ENCODE peak calls at places on chromosomes 5 and 9, in seven cellular contexts. One of them, this sample, is unnamed.

GRCh38 chr9:70421020-70421271 is 6.5 kb upstream of the KLF9 start:
- DNase-seq in AG04450: no peak
- DNase-seq in aorta: no peak
- DNase-seq in stomach: no peak
- DNase-seq in brain microvascular endothelial cell: no peak
- DNase-seq in A673: no peak
- DNase-seq in heart right ventricle: no peak
- DNase-seq in this sample: no peak

GRCh38 chr5:174493536-174493935 is 230.8 kb upstream of the MSX2 start:
- DNase-seq in stomach: no peak
- DNase-seq in aorta: no peak
- DNase-seq in A673: no peak
- DNase-seq in heart right ventricle: no peak
- DNase-seq in AG04450: no peak
- DNase-seq in brain microvascular endothelial cell: no peak
- DNase-seq in this sample: no peak

GRCh38 chr5:45411971-45412612 is 284.1 kb downstream of the HCN1 start:
- DNase-seq in heart right ventricle: no peak
- DNase-seq in brain microvascular endothelial cell: no peak
- DNase-seq in AG04450: no peak
- DNase-seq in stomach: no peak
- DNase-seq in aorta: no peak
- DNase-seq in A673: peak; percentile 58
- DNase-seq in this sample: no peak

GRCh38 chr5:93382188-93382587 is 198.8 kb downstream of the NR2F1-AS1 start:
- DNase-seq in stomach: no peak
- DNase-seq in AG04450: no peak
- DNase-seq in brain microvascular endothelial cell: no peak
- DNase-seq in aorta: no peak
- DNase-seq in heart right ventricle: no peak
- DNase-seq in A673: no peak
- DNase-seq in this sample: no peak

GRCh38 chr5:135386096-135386495 is 12.9 kb downstream of the MACROH2A1 start:
- DNase-seq in A673: no peak
- DNase-seq in AG04450: no peak
- DNase-seq in brain microvascular endothelial cell: no peak
- DNase-seq in aorta: no peak
- DNase-seq in stomach: no peak
- DNase-seq in heart right ventricle: no peak
- DNase-seq in this sample: no peak

GRCh38 chr5:134549714-134550113 is 24.2 kb downstream of the JADE2 start:
- DNase-seq in A673: no peak
- DNase-seq in heart right ventricle: no peak
- DNase-seq in brain microvascular endothelial cell: peak; percentile 46
- DNase-seq in stomach: no peak
- DNase-seq in aorta: no peak
- DNase-seq in AG04450: no peak
- DNase-seq in this sample: no peak

GRCh38 chr5:116394186-116394867 is 180.3 kb downstream of the SEMA6A start:
- DNase-seq in brain microvascular endothelial cell: no peak
- DNase-seq in AG04450: no peak
- DNase-seq in A673: no peak
- DNase-seq in heart right ventricle: no peak
- DNase-seq in stomach: no peak
- DNase-seq in aorta: no peak
- DNase-seq in this sample: no peak

GRCh38 chr9:5446451-5447236 is 3.7 kb upstream of the CD274 start:
- DNase-seq in heart right ventricle: no peak
- DNase-seq in stomach: no peak
- DNase-seq in brain microvascular endothelial cell: no peak
- DNase-seq in A673: no peak
- DNase-seq in aorta: no peak
- DNase-seq in AG04450: no peak
- DNase-seq in this sample: no peak

GRCh38 chr9:74138182-74138581 is 359.0 kb upstream of the RORB start:
- DNase-seq in AG04450: no peak
- DNase-seq in heart right ventricle: no peak
- DNase-seq in A673: no peak
- DNase-seq in stomach: no peak
- DNase-seq in aorta: no peak
- DNase-seq in brain microvascular endothelial cell: no peak
- DNase-seq in this sample: no peak

GRCh38 chr9:72465602-72466001 is 55.8 kb upstream of the TMC1 start:
- DNase-seq in stomach: no peak
- DNase-seq in A673: no peak
- DNase-seq in aorta: no peak
- DNase-seq in brain microvascular endothelial cell: no peak
- DNase-seq in AG04450: no peak
- DNase-seq in heart right ventricle: no peak
- DNase-seq in this sample: no peak

GRCh38 chr9:98964201-98964600 is 20.5 kb downstream of the COL15A1 start:
- DNase-seq in stomach: no peak
- DNase-seq in heart right ventricle: no peak
- DNase-seq in A673: no peak
- DNase-seq in AG04450: no peak
- DNase-seq in aorta: no peak
- DNase-seq in brain microvascular endothelial cell: no peak
- DNase-seq in this sample: no peak

GRCh38 chr5:72878854-72879253 is 62.4 kb downstream of the TNPO1 start:
- DNase-seq in stomach: no peak
- DNase-seq in AG04450: no peak
- DNase-seq in A673: no peak
- DNase-seq in aorta: no peak
- DNase-seq in brain microvascular endothelial cell: no peak
- DNase-seq in heart right ventricle: no peak
- DNase-seq in this sample: no peak

GRCh38 chr5:110735545-110735944 is 3.3 kb upstream of the SLC25A46 start:
- DNase-seq in stomach: no peak
- DNase-seq in aorta: no peak
- DNase-seq in A673: no peak
- DNase-seq in brain microvascular endothelial cell: no peak
- DNase-seq in AG04450: no peak
- DNase-seq in heart right ventricle: no peak
- DNase-seq in this sample: no peak

GRCh38 chr5:158838788-158839187 is 260.9 kb downstream of the EBF1 start:
- DNase-seq in stomach: no peak
- DNase-seq in heart right ventricle: no peak
- DNase-seq in aorta: no peak
- DNase-seq in brain microvascular endothelial cell: no peak
- DNase-seq in A673: no peak
- DNase-seq in AG04450: no peak
- DNase-seq in this sample: no peak

GRCh38 chr5:10892135-10892910 is 131.3 kb upstream of the DAP start:
- DNase-seq in AG04450: no peak
- DNase-seq in heart right ventricle: no peak
- DNase-seq in stomach: no peak
- DNase-seq in brain microvascular endothelial cell: no peak
- DNase-seq in A673: no peak
- DNase-seq in aorta: no peak
- DNase-seq in this sample: peak; percentile 38

GRCh38 chr9:128243486-128244415 is 32.1 kb downstream of the GOLGA2 start:
- DNase-seq in AG04450: peak; percentile 16
- DNase-seq in stomach: no peak
- DNase-seq in A673: no peak
- DNase-seq in heart right ventricle: peak; percentile 52
- DNase-seq in aorta: no peak
- DNase-seq in brain microvascular endothelial cell: no peak
- DNase-seq in this sample: no peak

GRCh38 chr5:97097348-97098220 is 44.8 kb downstream of the LIX1 start:
- DNase-seq in stomach: no peak
- DNase-seq in AG04450: no peak
- DNase-seq in heart right ventricle: no peak
- DNase-seq in brain microvascular endothelial cell: no peak
- DNase-seq in aorta: no peak
- DNase-seq in A673: no peak
- DNase-seq in this sample: no peak

GRCh38 chr5:157865844-157866243 is 6.9 kb upstream of the CLINT1 start:
- DNase-seq in aorta: no peak
- DNase-seq in heart right ventricle: no peak
- DNase-seq in brain microvascular endothelial cell: no peak
- DNase-seq in stomach: no peak
- DNase-seq in AG04450: peak; percentile 52
- DNase-seq in A673: no peak
- DNase-seq in this sample: no peak

GRCh38 chr5:76202182-76202581 is 119.0 kb downstream of the SV2C start:
- DNase-seq in brain microvascular endothelial cell: no peak
- DNase-seq in A673: no peak
- DNase-seq in stomach: no peak
- DNase-seq in heart right ventricle: no peak
- DNase-seq in aorta: no peak
- DNase-seq in AG04450: no peak
- DNase-seq in this sample: no peak

GRCh38 chr9:6219040-6219439 is 3.4 kb downstream of the IL33 start:
- DNase-seq in heart right ventricle: no peak
- DNase-seq in A673: peak; percentile 9
- DNase-seq in aorta: no peak
- DNase-seq in brain microvascular endothelial cell: no peak
- DNase-seq in AG04450: no peak
- DNase-seq in stomach: no peak
- DNase-seq in this sample: no peak

GRCh38 chr5:219492-219891 is 1.4 kb downstream of the SDHA start:
- DNase-seq in brain microvascular endothelial cell: no peak
- DNase-seq in heart right ventricle: no peak
- DNase-seq in AG04450: no peak
- DNase-seq in stomach: no peak
- DNase-seq in A673: no peak
- DNase-seq in aorta: peak; percentile 35
- DNase-seq in this sample: no peak

GRCh38 chr9:136191549-136192286 is 13.2 kb downstream of the LHX3 start:
- DNase-seq in heart right ventricle: no peak
- DNase-seq in AG04450: no peak
- DNase-seq in aorta: no peak
- DNase-seq in A673: no peak
- DNase-seq in brain microvascular endothelial cell: no peak
- DNase-seq in stomach: no peak
- DNase-seq in this sample: no peak
- H3K27me3 ChIP-seq in heart right ventricle: peaks cover 99% of the 10 kb centered on the region
- H3K27me3 ChIP-seq in AG04450: peaks cover 83% of the 10 kb centered on the region
- H3K27me3 ChIP-seq in aorta: no peaks in the 10 kb centered on the region
- H3K27me3 ChIP-seq in A673: peaks cover 50% of the 10 kb centered on the region
- H3K27me3 ChIP-seq in brain microvascular endothelial cell: peaks cover 71% of the 10 kb centered on the region
- H3K27me3 ChIP-seq in stomach: peaks cover 24% of the 10 kb centered on the region
- H3K27me3 ChIP-seq in this sample: peaks cover 42% of the 10 kb centered on the region

GRCh38 chr9:35481347-35481975 is 8.4 kb upstream of the RUSC2 start:
- DNase-seq in brain microvascular endothelial cell: peak; percentile 71
- DNase-seq in aorta: no peak
- DNase-seq in heart right ventricle: no peak
- DNase-seq in A673: peak; percentile 73
- DNase-seq in AG04450: peak; percentile 52
- DNase-seq in stomach: peak; percentile 70
- DNase-seq in this sample: no peak
- H3K4me3 ChIP-seq in brain microvascular endothelial cell: no peak overlapping the region
- H3K4me3 ChIP-seq in aorta: no peak overlapping the region
- H3K4me3 ChIP-seq in heart right ventricle: no peak overlapping the region
- H3K4me3 ChIP-seq in A673: no peak overlapping the region
- H3K4me3 ChIP-seq in AG04450: no peak overlapping the region
- H3K4me3 ChIP-seq in stomach: no peak overlapping the region
- H3K4me3 ChIP-seq in this sample: no peak overlapping the region

GRCh38 chr9:14279671-14280070 is 34.3 kb downstream of the NFIB start:
- DNase-seq in A673: no peak
- DNase-seq in brain microvascular endothelial cell: no peak
- DNase-seq in aorta: no peak
- DNase-seq in heart right ventricle: no peak
- DNase-seq in AG04450: no peak
- DNase-seq in stomach: no peak
- DNase-seq in this sample: no peak

GRCh38 chr9:14277761-14278160 is 36.2 kb downstream of the NFIB start:
- DNase-seq in A673: no peak
- DNase-seq in aorta: no peak
- DNase-seq in brain microvascular endothelial cell: no peak
- DNase-seq in stomach: no peak
- DNase-seq in heart right ventricle: no peak
- DNase-seq in AG04450: no peak
- DNase-seq in this sample: no peak

GRCh38 chr9:14275331-14275730 is 38.6 kb downstream of the NFIB start:
- DNase-seq in A673: no peak
- DNase-seq in brain microvascular endothelial cell: no peak
- DNase-seq in aorta: no peak
- DNase-seq in heart right ventricle: no peak
- DNase-seq in stomach: no peak
- DNase-seq in AG04450: no peak
- DNase-seq in this sample: no peak

GRCh38 chr9:14278291-14278721 is 35.6 kb downstream of the NFIB start:
- DNase-seq in A673: no peak
- DNase-seq in AG04450: no peak
- DNase-seq in heart right ventricle: no peak
- DNase-seq in stomach: no peak
- DNase-seq in aorta: no peak
- DNase-seq in brain microvascular endothelial cell: peak; percentile 88
- DNase-seq in this sample: peak; percentile 9

DNA sequence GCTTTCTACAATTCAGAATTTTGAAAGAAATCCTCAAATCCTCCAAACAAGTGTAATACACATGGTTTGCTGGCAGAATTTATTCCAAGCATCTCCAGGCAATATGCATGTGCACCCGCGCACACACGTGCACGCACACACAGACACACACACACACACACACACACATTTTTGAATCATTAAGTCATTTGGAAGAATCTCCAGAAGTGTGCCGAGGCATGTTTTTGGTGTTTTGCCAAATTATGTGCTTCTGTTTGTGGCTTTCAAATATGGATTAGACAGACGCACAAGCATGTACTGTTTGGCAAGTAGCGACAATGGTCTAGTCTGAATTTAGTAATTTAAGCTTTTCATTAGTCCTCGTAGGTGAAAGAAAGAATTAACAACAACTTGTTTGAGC is 36.7 kb downstream of the NFIB start:
- DNase-seq in A673: peak; percentile 42
- DNase-seq in heart right ventricle: no peak
- DNase-seq in aorta: no peak
- DNase-seq in AG04450: no peak
- DNase-seq in brain microvascular endothelial cell: peak; percentile 55
- DNase-seq in stomach: no peak
- DNase-seq in this sample: no peak
- H3K27me3 ChIP-seq in A673: no peaks in the 10 kb centered on the region
- H3K27me3 ChIP-seq in heart right ventricle: no peaks in the 10 kb centered on the region
- H3K27me3 ChIP-seq in aorta: no peaks in the 10 kb centered on the region
- H3K27me3 ChIP-seq in AG04450: no peaks in the 10 kb centered on the region
- H3K27me3 ChIP-seq in brain microvascular endothelial cell: no peaks in the 10 kb centered on the region
- H3K27me3 ChIP-seq in stomach: no peaks in the 10 kb centered on the region
- H3K27me3 ChIP-seq in this sample: no peaks in the 10 kb centered on the region

GRCh38 chr9:86408121-86408520 is 53.9 kb upstream of the TUT7 start:
- DNase-seq in heart right ventricle: no peak
- DNase-seq in A673: no peak
- DNase-seq in stomach: no peak
- DNase-seq in aorta: no peak
- DNase-seq in brain microvascular endothelial cell: no peak
- DNase-seq in AG04450: no peak
- DNase-seq in this sample: no peak

GRCh38 chr9:86407022-86407421 is 52.8 kb upstream of the TUT7 start:
- DNase-seq in brain microvascular endothelial cell: peak; percentile 49
- DNase-seq in stomach: peak; percentile 79
- DNase-seq in heart right ventricle: no peak
- DNase-seq in aorta: no peak
- DNase-seq in A673: no peak
- DNase-seq in AG04450: no peak
- DNase-seq in this sample: no peak

GRCh38 chr9:86405086-86405491 is 50.9 kb upstream of the TUT7 start:
- DNase-seq in aorta: no peak
- DNase-seq in A673: no peak
- DNase-seq in stomach: peak; percentile 34
- DNase-seq in AG04450: no peak
- DNase-seq in heart right ventricle: no peak
- DNase-seq in brain microvascular endothelial cell: no peak
- DNase-seq in this sample: no peak

GRCh38 chr9:86406366-86406765 is 52.2 kb upstream of the TUT7 start:
- DNase-seq in brain microvascular endothelial cell: peak; percentile 29
- DNase-seq in A673: no peak
- DNase-seq in aorta: no peak
- DNase-seq in heart right ventricle: no peak
- DNase-seq in stomach: no peak
- DNase-seq in AG04450: peak; percentile 71
- DNase-seq in this sample: peak; percentile 62

GRCh38 chr9:86405926-86406325 is 51.7 kb upstream of the TUT7 start:
- DNase-seq in brain microvascular endothelial cell: peak; percentile 88
- DNase-seq in aorta: no peak
- DNase-seq in A673: peak; percentile 84
- DNase-seq in stomach: no peak
- DNase-seq in AG04450: peak; percentile 76
- DNase-seq in heart right ventricle: no peak
- DNase-seq in this sample: peak; percentile 65
- H3K4me3 ChIP-seq in brain microvascular endothelial cell: no peak overlapping the region
- H3K4me3 ChIP-seq in aorta: no peak overlapping the region
- H3K4me3 ChIP-seq in A673: no peak overlapping the region
- H3K4me3 ChIP-seq in stomach: no peak overlapping the region
- H3K4me3 ChIP-seq in AG04450: no peak overlapping the region
- H3K4me3 ChIP-seq in heart right ventricle: no peak overlapping the region
- H3K4me3 ChIP-seq in this sample: peak overlapping the region; percentile 9